ENCODE peak calls at places on chromosomes 2 and 18, in seven cellular contexts. Z is HCT116, V is spleen, R is prostate gland, N is GM23338, P is breast epithelium, U is SK-N-SH. J is an unnamed sample.

GRCh38 chr2:18490901-18491300 is 69.6 kb downstream of the RDH14 start:
- DNase-seq in Z (no peak), V (no peak), R (no peak), N (no peak), P (no peak), U (no peak), J (no peak)

GRCh38 chr2:50748652-50749174 is 283.2 kb downstream of the NRXN1 start:
- DNase-seq in Z (no peak), V (no peak), R (no peak), N (no peak), P (no peak), U (peak; percentile 1), J (no peak)

GRCh38 chr2:165582409-165582808 is 112.9 kb downstream of the CSRNP3 start:
- DNase-seq in Z (no peak), V (no peak), R (no peak), N (no peak), P (no peak), U (no peak), J (no peak)

GRCh38 chr2:106995560-106995959 is 109.6 kb upstream of the ST6GAL2 start:
- DNase-seq in Z (no peak), V (no peak), R (no peak), N (no peak), P (no peak), U (no peak), J (no peak)

GRCh38 chr2:102114290-102114721 is 28.2 kb upstream of the IL1R1 start:
- DNase-seq in Z (no peak), V (no peak), R (no peak), N (no peak), P (no peak), U (no peak), J (no peak)

GRCh38 chr2:200378652-200379290 is 72.3 kb downstream of the SPATS2L start:
- DNase-seq in Z (no peak), V (no peak), R (no peak), N (no peak), P (no peak), U (no peak), J (no peak)

GRCh38 chr2:225429718-225430117 is 30.2 kb downstream of the NYAP2 start:
- DNase-seq in Z (no peak), V (no peak), R (no peak), N (peak; percentile 30), P (no peak), U (peak; percentile 58), J (no peak)

GRCh38 chr2:240868286-240869108 is at the start of gene AGXT:
- DNase-seq in Z (no peak), V (peak; percentile 71), R (peak; percentile 21), N (no peak), P (no peak), U (no peak), J (no peak)

GRCh38 chr18:11689031-11689971 is at the start of gene GNAL:
- DNase-seq in Z (peak; percentile 77), V (peak; percentile 81), R (peak; percentile 77), N (peak; percentile 96), P (peak; percentile 26), U (peak; percentile 79), J (peak; percentile 87)

GRCh38 chr18:45841060-45841764 is 15.7 kb downstream of the SIGLEC15 start:
- DNase-seq in Z (no peak), V (peak; percentile 67), R (no peak), N (no peak), P (no peak), U (no peak), J (peak; percentile 78)

GRCh38 chr2:177334940-177335543 is 57.5 kb upstream of the AGPS start:
- DNase-seq in Z (peak; percentile 33), V (no peak), R (peak; percentile 22), N (peak; percentile 82), P (no peak), U (peak; percentile 34), J (no peak)

GRCh38 chr2:203649176-203649814 is 57.1 kb upstream of the CD28 start:
- DNase-seq in Z (no peak), V (no peak), R (no peak), N (no peak), P (no peak), U (no peak), J (no peak)

GRCh38 chr2:7904319-7904718 is 777.5 kb upstream of the ID2 start:
- DNase-seq in Z (no peak), V (no peak), R (no peak), N (no peak), P (no peak), U (no peak), J (no peak)
- TF ChIP-seq POLR2AphosphoS5 in Z (no peak), V (no peak), R (no peak), N (no peak), P (no peak), U (no peak), J (no peak)

GRCh38 chr2:238459081-238459629 is 32.4 kb downstream of the ASB1 start:
- DNase-seq in Z (no peak), V (no peak), R (no peak), N (no peak), P (peak; percentile 36), U (no peak), J (no peak)
- TF ChIP-seq POLR2AphosphoS5 in Z (no peak), V (no peak), R (no peak), N (no peak), P (peak; percentile 40), U (no peak), J (peak; percentile 61)

DNA sequence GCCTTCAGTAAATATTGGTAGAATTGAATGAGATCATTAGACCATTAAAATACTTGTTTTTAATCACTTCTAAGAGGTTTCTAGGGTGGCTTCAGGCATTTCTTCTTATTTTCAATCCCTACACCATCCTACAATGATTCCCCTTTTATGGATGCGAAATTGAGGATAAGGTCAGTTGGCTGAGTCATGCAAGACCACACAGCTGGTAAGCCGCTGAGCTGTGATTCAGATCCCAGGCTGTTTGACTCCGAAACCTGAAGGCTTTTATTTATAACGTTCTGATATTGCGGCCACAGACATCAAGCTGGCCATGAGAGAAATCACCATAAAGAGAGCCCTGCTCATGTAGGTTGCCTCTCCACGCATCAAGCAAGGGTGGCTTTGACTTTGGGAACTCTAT is 133.4 kb downstream of the VAPA start:
- DNase-seq in Z (no peak), V (peak; percentile 16), R (no peak), N (no peak), P (no peak), U (no peak), J (no peak)
- TF ChIP-seq POLR2AphosphoS5 in Z (no peak), V (no peak), R (no peak), N (no peak), P (no peak), U (no peak), J (no peak)

GRCh38 chr2:80473806-80474205 is 169.3 kb upstream of the LRRTM1 start:
- DNase-seq in Z (no peak), V (no peak), R (no peak), N (no peak), P (no peak), U (no peak), J (no peak)
- TF ChIP-seq POLR2AphosphoS5 in Z (no peak), V (no peak), R (no peak), N (no peak), P (no peak), U (no peak), J (no peak)

GRCh38 chr2:148645925-148646559 is 1.5 kb downstream of the EPC2 start:
- DNase-seq in Z (peak; percentile 75), V (no peak), R (peak; percentile 45), N (peak; percentile 63), P (peak; percentile 43), U (peak; percentile 61), J (no peak)
- TF ChIP-seq POLR2AphosphoS5 in Z (peak; percentile 23), V (no peak), R (peak; percentile 71), N (no peak), P (no peak), U (no peak), J (no peak)

GRCh38 chr2:204681412-204681811 is 136.1 kb downstream of the PARD3B start:
- DNase-seq in Z (no peak), V (no peak), R (no peak), N (no peak), P (no peak), U (peak; percentile 2), J (no peak)
- TF ChIP-seq POLR2AphosphoS5 in Z (no peak), V (no peak), R (no peak), N (no peak), P (no peak), U (no peak), J (no peak)

DNA sequence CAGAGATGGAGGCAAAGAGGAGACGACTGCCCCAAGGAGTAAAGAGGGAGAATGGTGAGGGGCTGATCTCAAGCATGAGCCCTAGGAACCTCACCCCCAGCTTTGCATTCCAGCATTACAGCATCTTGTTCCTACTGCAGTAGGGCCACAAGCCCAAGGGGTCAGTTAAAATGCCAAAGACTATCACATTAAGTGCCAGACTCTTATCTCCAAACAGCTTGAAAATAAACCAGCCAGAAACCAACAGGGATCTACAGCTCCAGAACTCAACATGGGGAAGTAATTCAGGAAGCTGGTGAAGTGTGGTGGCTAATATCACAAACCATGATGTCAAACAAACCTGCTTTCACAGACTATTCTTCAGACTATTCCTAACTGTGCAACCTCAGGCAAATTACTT is 278.4 kb downstream of the TNS1 start:
- DNase-seq in Z (no peak), V (no peak), R (no peak), N (no peak), P (no peak), U (no peak), J (no peak)
- TF ChIP-seq POLR2AphosphoS5 in Z (no peak), V (no peak), R (no peak), N (no peak), P (no peak), U (no peak), J (no peak)

GRCh38 chr18:24140697-24141096 is 1.8 kb downstream of the CABYR start:
- DNase-seq in Z (no peak), V (no peak), R (no peak), N (no peak), P (no peak), U (no peak), J (no peak)

GRCh38 chr18:24136967-24137373 is 1.9 kb upstream of the CABYR start:
- DNase-seq in Z (no peak), V (no peak), R (no peak), N (peak; percentile 46), P (no peak), U (no peak), J (no peak)

GRCh38 chr18:24138281-24138883 is 480 bp upstream of the CABYR start:
- DNase-seq in Z (no peak), V (no peak), R (no peak), N (peak; percentile 28), P (no peak), U (no peak), J (no peak)

GRCh38 chr18:24142376-24142775 is 3.5 kb downstream of the CABYR start:
- DNase-seq in Z (no peak), V (no peak), R (no peak), N (no peak), P (no peak), U (no peak), J (no peak)

DNA sequence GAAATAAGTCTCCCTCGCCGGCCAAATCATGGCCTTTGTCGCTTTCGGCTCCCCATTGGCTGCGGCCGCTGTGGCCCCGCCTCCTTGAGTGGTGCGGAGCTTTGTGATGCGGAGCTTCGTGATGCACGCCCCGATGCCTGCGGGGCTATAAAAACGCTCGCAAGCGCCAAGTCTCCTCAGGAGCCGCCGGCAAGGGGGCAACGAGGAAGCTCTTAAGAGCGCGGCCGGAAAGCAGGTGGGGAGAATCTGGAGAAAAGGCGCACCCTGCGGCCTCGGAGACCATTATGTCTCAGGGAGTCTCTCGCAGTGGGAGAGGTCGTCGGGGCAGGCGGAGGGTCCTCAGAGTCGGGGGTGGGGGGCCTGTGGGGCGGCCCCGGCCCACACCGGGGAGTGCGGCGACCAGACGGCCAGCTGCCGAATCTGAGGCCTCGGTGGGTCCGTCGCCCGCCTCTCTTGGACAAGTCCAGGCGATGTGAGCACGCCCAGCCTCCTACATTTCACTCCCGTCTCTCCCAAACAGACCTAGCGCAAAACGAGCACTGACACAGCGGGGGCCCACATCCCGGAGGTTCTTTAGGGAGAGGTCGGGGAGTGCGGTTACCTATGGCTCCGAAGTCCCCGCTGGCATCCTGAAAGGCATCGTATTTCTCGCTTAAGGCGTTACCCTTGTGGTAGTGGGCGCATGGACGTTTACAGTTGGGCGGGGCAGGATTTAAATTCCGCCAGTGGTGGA is at the start of gene CABYR:
- DNase-seq in Z (no peak), V (peak; percentile 90), R (peak; percentile 60), N (peak; percentile 97), P (peak; percentile 67), U (peak; percentile 88), J (no peak)
- TF ChIP-seq POLR2AphosphoS5 in Z (no peak), V (peak; percentile 82), R (peak; percentile 71), N (peak; percentile 99), P (no peak), U (peak; percentile 99), J (peak; percentile 85)

J was measured in vagina.